ENCODE peak calls at places on chromosomes 5 and 9, in six cellular contexts. W is SJSA1; H is aorta; K is GM23338; M is CD4-positive, alpha-beta memory T cell; I is keratinocyte. F is an unnamed sample.

GRCh38 chr9:5846501-5846921 is 13.6 kb upstream of the ERMP1 start:
- DNase-seq in I (no peak), H (no peak), W (no peak), K (no peak), M (no peak), F (no peak)

GRCh38 chr9:121667214-121667613 is 15.8 kb downstream of the DAB2IP start:
- DNase-seq in W (no peak), K (no peak), M (no peak), H (no peak), I (no peak), F (no peak)

GRCh38 chr5:9494321-9494720 is 51.6 kb downstream of the SEMA5A start:
- DNase-seq in H (no peak), M (no peak), I (no peak), K (no peak), W (no peak), F (no peak)

GRCh38 chr9:131593255-131593820 is 48.0 kb downstream of the PRRT1B start:
- DNase-seq in M (no peak), K (no peak), I (no peak), W (peak; percentile 37), H (no peak), F (no peak)

GRCh38 chr9:36584626-36585460 is 12.1 kb downstream of the MELK start:
- DNase-seq in H (no peak), W (peak; percentile 44), K (no peak), M (no peak), I (peak; percentile 69), F (no peak)

GRCh38 chr5:116388564-116389258 is 185.9 kb downstream of the SEMA6A start:
- DNase-seq in I (no peak), K (peak; percentile 66), M (no peak), H (no peak), W (no peak), F (no peak)

GRCh38 chr9:97501177-97501971 is at the start of gene TMOD1:
- DNase-seq in K (peak; percentile 73), W (peak; percentile 50), M (no peak), I (no peak), H (peak; percentile 93), F (no peak)

GRCh38 chr5:66306105-66306843 is 162.2 kb downstream of the SREK1 start:
- DNase-seq in M (peak; percentile 17), H (no peak), I (peak; percentile 13), W (peak; percentile 55), K (peak; percentile 83), F (peak; percentile 24)

GRCh38 chr9:75170898-75171360 is 82.6 kb downstream of the OSTF1 start:
- DNase-seq in H (no peak), M (no peak), K (no peak), W (no peak), I (no peak), F (no peak)
- H3K27ac ChIP-seq in H (no peak overlapping the region), M (no peak overlapping the region), K (no peak overlapping the region), W (no peak overlapping the region), I (no peak overlapping the region), F (no peak overlapping the region)

GRCh38 chr9:74824654-74825053 is 63.1 kb downstream of the TRPM6 start:
- DNase-seq in W (no peak), I (no peak), H (no peak), K (no peak), M (no peak), F (no peak)
- H3K27ac ChIP-seq in W (no peak overlapping the region), I (no peak overlapping the region), H (no peak overlapping the region), K (no peak overlapping the region), M (no peak overlapping the region), F (no peak overlapping the region)

DNA sequence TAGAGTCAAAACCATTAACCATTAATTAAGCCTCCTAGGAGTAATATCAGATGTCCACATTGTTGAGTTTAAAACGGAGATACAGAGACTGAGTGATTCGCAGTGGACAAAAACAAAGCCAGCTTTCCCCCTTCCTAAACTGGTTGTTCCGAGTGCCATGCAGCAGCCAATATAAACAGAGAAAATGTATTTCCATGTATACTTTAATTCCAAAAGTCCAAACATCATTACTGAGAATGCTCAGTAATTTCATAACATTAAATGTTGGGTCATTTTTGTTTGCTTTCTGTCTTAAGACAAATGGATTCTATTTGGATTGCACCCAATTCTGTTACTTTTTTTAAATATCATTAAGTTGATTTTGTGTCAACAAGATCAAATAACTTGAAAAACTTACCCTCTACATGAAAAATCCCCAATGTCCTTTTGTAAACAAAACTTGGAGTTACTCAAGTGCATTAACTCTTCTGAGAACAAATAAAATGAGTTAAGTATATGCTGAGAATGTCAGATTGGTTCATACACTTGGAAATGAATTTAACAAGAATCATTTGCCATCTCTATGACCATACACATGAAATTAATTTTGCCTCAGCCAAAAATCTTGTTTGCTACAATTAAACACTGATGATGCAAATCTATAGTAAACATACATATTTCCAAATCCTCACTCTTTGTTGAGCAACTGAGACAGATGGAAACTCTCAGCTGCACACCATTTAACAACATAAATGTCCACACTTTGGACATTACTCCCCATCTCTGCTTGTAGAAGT is 19.4 kb downstream of the LURAP1L start:
- DNase-seq in K (no peak), I (no peak), H (no peak), M (no peak), W (no peak), F (no peak)
- H3K27ac ChIP-seq in K (no peak overlapping the region), I (no peak overlapping the region), H (no peak overlapping the region), M (no peak overlapping the region), W (no peak overlapping the region), F (no peak overlapping the region)

DNA sequence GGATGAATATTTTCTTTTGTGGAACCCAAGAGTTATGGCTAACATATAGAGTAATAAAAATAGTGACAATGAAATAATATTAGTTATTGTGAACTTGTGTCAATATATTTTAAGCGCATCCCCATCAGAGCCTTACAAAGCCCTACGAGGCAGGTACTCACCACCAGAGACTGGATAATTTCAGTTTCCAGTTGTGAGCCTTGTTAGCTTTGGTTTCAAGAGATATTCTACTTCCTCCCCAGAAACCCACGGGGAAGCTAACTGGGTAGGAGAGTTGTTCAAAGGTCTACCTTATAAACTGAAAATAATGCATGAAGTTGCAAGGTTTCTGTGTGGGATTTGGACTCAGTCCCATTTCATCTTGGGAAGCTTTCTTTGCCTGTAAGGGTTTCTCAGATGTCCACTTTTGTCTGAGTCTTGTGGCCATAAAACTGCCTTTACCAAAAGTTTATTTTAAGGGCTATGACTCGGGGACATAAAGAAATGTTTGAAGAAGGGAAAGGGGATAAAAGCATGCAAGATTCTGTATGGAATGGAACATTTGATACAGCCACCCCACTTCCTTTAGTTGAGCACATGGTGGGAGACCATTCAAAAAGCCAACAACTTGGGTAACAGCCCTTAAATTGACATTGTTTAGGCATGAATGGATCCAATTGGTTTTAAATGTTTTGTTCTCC is 57.4 kb upstream of the ANKRD55 start:
- DNase-seq in K (no peak), H (no peak), I (no peak), M (no peak), W (no peak), F (no peak)
- H3K27ac ChIP-seq in K (no peak overlapping the region), H (no peak overlapping the region), I (no peak overlapping the region), M (no peak overlapping the region), W (no peak overlapping the region), F (no peak overlapping the region)

GRCh38 chr5:150108711-150109605 is 22.6 kb upstream of the CSF1R start:
- DNase-seq in H (peak; percentile 56), W (no peak), M (no peak), I (no peak), K (no peak), F (no peak)
- H3K27ac ChIP-seq in H (no peak overlapping the region), W (no peak overlapping the region), M (no peak overlapping the region), I (no peak overlapping the region), K (no peak overlapping the region), F (no peak overlapping the region)

GRCh38 chr9:69180670-69181069 is 6.6 kb downstream of the TJP2 start:
- DNase-seq in H (peak; percentile 79), W (peak; percentile 88), I (peak; percentile 93), M (peak; percentile 26), K (no peak), F (no peak)
- H3K27ac ChIP-seq in H (peak overlapping the region; percentile 87), W (peak overlapping the region; percentile 63), I (peak overlapping the region; percentile 92), M (no peak overlapping the region), K (no peak overlapping the region), F (no peak overlapping the region)

GRCh38 chr9:13705356-13705755 is 425.9 kb upstream of the MPDZ start:
- DNase-seq in M (no peak), K (no peak), W (no peak), I (no peak), H (no peak), F (no peak)
- H3K27ac ChIP-seq in M (no peak overlapping the region), K (no peak overlapping the region), W (no peak overlapping the region), I (no peak overlapping the region), H (peak overlapping the region; percentile 1), F (no peak overlapping the region)

F was measured in naive thymus-derived CD4-positive, alpha-beta T cell.